ENCODE peak calls at places on chromosome 7, in six cellular contexts. B is LoVo, F is AG08395, L is NB4, E is RWPE1, U is AG04449. R is an unnamed sample.

GRCh38 chr7:17523813-17524741 is 225.6 kb downstream of the AHR start:
- DNase-seq in B (peak), L (peak), U (no peak), E (peak), F (no peak), R (no peak)

GRCh38 chr7:158582089-158582456 is 5.5 kb downstream of the PTPRN2 start:
- DNase-seq in L (no peak), B (no peak), U (no peak), E (no peak), F (no peak), R (no peak)

GRCh38 chr7:34750636-34751035 is 92.6 kb downstream of the NPSR1 start:
- DNase-seq in E (no peak), B (no peak), U (no peak), F (no peak), L (no peak), R (no peak)

GRCh38 chr7:88218836-88219605 is 817 bp downstream of the SRI start:
- DNase-seq in L (peak), E (peak), U (no peak), B (no peak), F (peak), R (peak)

GRCh38 chr7:28298870-28299484 is 113.3 kb upstream of the CREB5 start:
- DNase-seq in E (peak), L (peak), B (peak), F (peak), U (no peak), R (peak)

GRCh38 chr7:127824682-127825081 is 172.7 kb downstream of the SND1 start:
- DNase-seq in F (peak), U (no peak), E (no peak), B (no peak), L (no peak), R (no peak)

GRCh38 chr7:2316578-2316977 is 2.3 kb upstream of the SNX8 start:
- DNase-seq in L (no peak), B (no peak), F (no peak), E (no peak), U (no peak), R (no peak)

GRCh38 chr7:157943561-157943960 is 606.8 kb downstream of the DNAJB6 start:
- DNase-seq in F (no peak), E (no peak), U (no peak), L (no peak), B (no peak), R (no peak)

GRCh38 chr7:48188776-48189520 is 17.7 kb downstream of the ABCA13 start:
- DNase-seq in U (no peak), E (no peak), F (peak), L (no peak), B (no peak), R (no peak)

GRCh38 chr7:66735850-66736249 is 4.7 kb upstream of the RABGEF1 start:
- DNase-seq in F (no peak), L (no peak), U (no peak), B (no peak), E (no peak), R (no peak)

R was measured in COLO829.